ENCODE peak calls at places on chromosomes 2 and 18, in nine cellular contexts. V is NCI-H1694, O is upper lobe of left lung, G is G401, L is mucosa of descending colon, A is cardiac muscle cell, B is OCI-M1, X is ACHN, E is mesendoderm. H is an unnamed sample.

GRCh38 chr2:216590780-216591179 is 42.4 kb upstream of the IGFBP2 start:
- DNase-seq in B (no peak), E (peak; percentile 58), V (peak; percentile 5), L (no peak), O (no peak), X (no peak), G (no peak), A (peak; percentile 80), H (peak; percentile 10)

GRCh38 chr18:76491436-76491800 is 3.6 kb downstream of the ZNF516 start:
- DNase-seq in X (peak; percentile 64), G (no peak), V (no peak), O (peak; percentile 86), E (peak; percentile 69), B (peak; percentile 67), L (peak; percentile 90), A (peak; percentile 75), H (peak; percentile 65)

GRCh38 chr2:31382452-31383120 is 32.0 kb downstream of the XDH start:
- DNase-seq in B (no peak), E (peak; percentile 52), A (peak; percentile 26), X (peak; percentile 11), G (no peak), L (no peak), V (no peak), O (no peak), H (peak; percentile 47)

GRCh38 chr18:45774065-45774521 is 50.1 kb downstream of the SLC14A1 start:
- DNase-seq in G (no peak), L (no peak), X (peak; percentile 36), B (no peak), V (no peak), E (no peak), O (no peak), A (peak; percentile 75), H (peak; percentile 79)

GRCh38 chr18:56086176-56086575 is 498.2 kb upstream of the TCF4 start:
- DNase-seq in V (no peak), B (no peak), E (no peak), L (no peak), A (no peak), O (no peak), X (no peak), G (no peak), H (no peak)

GRCh38 chr18:60404686-60405085 is 32.1 kb upstream of the MC4R start:
- DNase-seq in B (no peak), X (no peak), O (no peak), L (no peak), E (no peak), A (no peak), G (no peak), V (no peak), H (no peak)

GRCh38 chr2:47373747-47374146 is 29.2 kb upstream of the MSH2 start:
- DNase-seq in E (peak; percentile 71), X (peak; percentile 55), B (peak; percentile 42), G (peak; percentile 24), L (no peak), V (no peak), O (no peak), A (no peak), H (no peak)

GRCh38 chr2:43880471-43880870 is 41.7 kb downstream of the ABCG8 start:
- DNase-seq in A (no peak), B (no peak), O (no peak), V (no peak), E (no peak), G (no peak), L (no peak), X (no peak), H (no peak)

GRCh38 chr2:53235836-53236582 is 531.6 kb upstream of the CHAC2 start:
- DNase-seq in E (no peak), O (no peak), G (no peak), L (no peak), B (no peak), A (no peak), V (no peak), X (peak; percentile 33), H (no peak)

GRCh38 chr2:37648316-37649011 is 23.0 kb downstream of the CDC42EP3 start:
- DNase-seq in X (no peak), L (peak; percentile 75), V (no peak), B (no peak), E (peak; percentile 27), O (peak; percentile 86), G (no peak), A (peak; percentile 38), H (peak; percentile 75)

GRCh38 chr18:48166971-48167370 is 236.5 kb upstream of the SMAD2 start:
- DNase-seq in E (no peak), X (no peak), L (peak; percentile 69), B (no peak), A (no peak), G (no peak), V (no peak), O (peak; percentile 28), H (no peak)

GRCh38 chr2:100278501-100278900 is 43.8 kb downstream of the LONRF2 start:
- DNase-seq in O (no peak), B (no peak), V (no peak), A (no peak), G (no peak), E (no peak), L (no peak), X (no peak), H (no peak)

GRCh38 chr2:209463226-209463625 is 39.4 kb downstream of the MAP2 start:
- DNase-seq in G (no peak), O (no peak), X (peak; percentile 19), L (no peak), B (peak; percentile 4), A (peak; percentile 21), V (no peak), E (peak; percentile 20), H (no peak)

GRCh38 chr2:64212346-64212745 is 68.1 kb upstream of the PELI1 start:
- DNase-seq in G (no peak), V (no peak), X (no peak), A (peak; percentile 95), L (no peak), O (peak; percentile 74), E (no peak), B (peak; percentile 74), H (peak; percentile 70)

GRCh38 chr2:241125626-241126025 is 23.5 kb upstream of the MTERF4 start:
- DNase-seq in A (no peak), O (no peak), L (no peak), E (no peak), G (no peak), V (no peak), X (no peak), B (no peak), H (no peak)

GRCh38 chr2:128695646-128696240 is 377.1 kb upstream of the HS6ST1 start:
- DNase-seq in O (no peak), G (no peak), V (no peak), X (no peak), L (no peak), B (no peak), A (no peak), E (no peak), H (no peak)

GRCh38 chr2:227390468-227391256 is 2.9 kb upstream of the SCYGR1 start:
- DNase-seq in G (no peak), L (no peak), B (no peak), A (no peak), E (no peak), X (no peak), V (no peak), O (no peak), H (no peak)

GRCh38 chr2:62570861-62571698 is 65.1 kb upstream of the TMEM17 start:
- DNase-seq in L (peak; percentile 56), E (peak; percentile 7), V (no peak), G (no peak), B (no peak), O (peak; percentile 33), X (peak; percentile 37), A (no peak), H (no peak)

GRCh38 chr2:96369186-96369585 is 33.6 kb downstream of the NCAPH start:
- DNase-seq in E (no peak), G (no peak), B (no peak), L (no peak), X (no peak), O (no peak), A (no peak), V (no peak), H (no peak)

GRCh38 chr2:118431188-118431562 is 342.9 kb downstream of the INSIG2 start:
- DNase-seq in A (peak; percentile 20), X (no peak), B (peak; percentile 59), V (no peak), G (no peak), O (no peak), L (no peak), E (peak; percentile 14), H (no peak)

H was measured in fibroblast of the aortic adventitia.